ENCODE peak calls at places on chromosome 20, in four cellular contexts. One of them, this sample, is unnamed.
A peak's percentile ranks its signal among the peaks of the same experiment; 100 is the strongest.

GRCh38 chr20:51092238-51092822 is 69.4 kb upstream of the KCNG1 start:
- DNase-seq in epithelial cell of esophagus: no peak
- DNase-seq in OCI-LY7: no peak
- DNase-seq in CD4-positive, alpha-beta memory T cell: no peak
- DNase-seq in this sample: no peak

GRCh38 chr20:43744121-43744520 is 17.3 kb upstream of the GTSF1L start:
- DNase-seq in epithelial cell of esophagus: no peak
- DNase-seq in OCI-LY7: no peak
- DNase-seq in CD4-positive, alpha-beta memory T cell: no peak
- DNase-seq in this sample: no peak

GRCh38 chr20:6819599-6819998 is 52.1 kb downstream of the BMP2 start:
- DNase-seq in epithelial cell of esophagus: peak; percentile 49
- DNase-seq in OCI-LY7: no peak
- DNase-seq in CD4-positive, alpha-beta memory T cell: no peak
- DNase-seq in this sample: no peak

GRCh38 chr20:37990571-37991151 is 42.6 kb downstream of the TTI1 start:
- DNase-seq in epithelial cell of esophagus: peak; percentile 92
- DNase-seq in OCI-LY7: peak; percentile 37
- DNase-seq in CD4-positive, alpha-beta memory T cell: peak; percentile 45
- DNase-seq in this sample: no peak

GRCh38 chr20:63024573-63025392 is 18.0 kb upstream of the BHLHE23 start:
- DNase-seq in epithelial cell of esophagus: no peak
- DNase-seq in OCI-LY7: no peak
- DNase-seq in CD4-positive, alpha-beta memory T cell: no peak
- DNase-seq in this sample: no peak

GRCh38 chr20:17225891-17226409 is 890 bp upstream of the PCSK2 start:
- DNase-seq in epithelial cell of esophagus: no peak
- DNase-seq in OCI-LY7: no peak
- DNase-seq in CD4-positive, alpha-beta memory T cell: no peak
- DNase-seq in this sample: no peak

GRCh38 chr20:50681359-50682064 is 9.8 kb downstream of the RIPOR3 start:
- DNase-seq in epithelial cell of esophagus: no peak
- DNase-seq in OCI-LY7: no peak
- DNase-seq in CD4-positive, alpha-beta memory T cell: no peak
- DNase-seq in this sample: no peak

GRCh38 chr20:34074101-34074760 is 37.8 kb downstream of the EIF2S2 start:
- DNase-seq in epithelial cell of esophagus: peak; percentile 40
- DNase-seq in OCI-LY7: no peak
- DNase-seq in CD4-positive, alpha-beta memory T cell: no peak
- DNase-seq in this sample: no peak

GRCh38 chr20:41055679-41056078 is 27.1 kb downstream of the TOP1 start:
- DNase-seq in epithelial cell of esophagus: no peak
- DNase-seq in OCI-LY7: no peak
- DNase-seq in CD4-positive, alpha-beta memory T cell: no peak
- DNase-seq in this sample: no peak

GRCh38 chr20:41058007-41058673 is 29.5 kb downstream of the TOP1 start:
- DNase-seq in epithelial cell of esophagus: peak; percentile 72
- DNase-seq in OCI-LY7: no peak
- DNase-seq in CD4-positive, alpha-beta memory T cell: no peak
- DNase-seq in this sample: no peak

GRCh38 chr20:41052742-41053419 is 24.3 kb downstream of the TOP1 start:
- DNase-seq in epithelial cell of esophagus: peak; percentile 46
- DNase-seq in OCI-LY7: no peak
- DNase-seq in CD4-positive, alpha-beta memory T cell: no peak
- DNase-seq in this sample: no peak

GRCh38 chr20:41051426-41051825 is 22.8 kb downstream of the TOP1 start:
- DNase-seq in epithelial cell of esophagus: no peak
- DNase-seq in OCI-LY7: no peak
- DNase-seq in CD4-positive, alpha-beta memory T cell: no peak
- DNase-seq in this sample: no peak

DNA sequence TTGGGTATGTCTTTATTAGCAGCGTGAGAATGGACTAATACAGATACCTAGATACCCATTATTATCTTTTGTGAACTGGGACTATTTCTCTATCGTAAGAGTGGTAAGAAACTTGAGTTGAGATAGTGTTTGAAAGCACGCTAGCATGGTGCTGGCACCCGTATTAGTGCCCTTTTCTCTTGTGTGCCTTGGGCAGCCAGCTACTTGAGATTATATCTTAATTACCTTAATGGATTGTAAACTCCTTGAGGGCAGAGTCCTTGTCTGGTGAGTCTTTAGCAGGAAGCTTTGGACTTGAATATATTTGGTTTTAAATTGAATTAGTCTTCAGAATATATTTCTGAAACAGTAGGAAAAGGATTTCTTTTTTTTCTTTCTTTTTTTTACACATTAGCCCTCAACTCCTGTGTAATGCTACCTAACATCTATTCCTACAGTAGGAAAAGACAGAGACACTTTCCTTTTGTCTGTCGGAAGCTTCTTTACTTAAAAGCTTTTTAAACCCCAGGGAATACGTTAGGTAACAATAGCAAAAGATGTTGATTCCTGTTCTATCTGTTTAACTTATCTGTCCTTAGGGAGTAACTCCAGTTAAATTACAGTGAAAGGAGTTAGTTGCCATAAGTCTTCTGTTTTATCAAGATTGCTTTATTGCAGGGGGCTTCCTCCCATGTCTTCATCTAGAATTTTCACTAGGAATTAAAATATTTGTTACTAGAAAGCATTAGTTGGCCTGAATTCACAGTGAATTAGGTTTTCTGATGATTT is 26.0 kb downstream of the TOP1 start:
- DNase-seq in epithelial cell of esophagus: no peak
- DNase-seq in OCI-LY7: no peak
- DNase-seq in CD4-positive, alpha-beta memory T cell: no peak
- DNase-seq in this sample: no peak
- H3K4me3 ChIP-seq in epithelial cell of esophagus: no peak overlapping the region
- H3K4me3 ChIP-seq in OCI-LY7: no peak overlapping the region
- H3K4me3 ChIP-seq in CD4-positive, alpha-beta memory T cell: no peak overlapping the region
- H3K4me3 ChIP-seq in this sample: no peak overlapping the region

DNA sequence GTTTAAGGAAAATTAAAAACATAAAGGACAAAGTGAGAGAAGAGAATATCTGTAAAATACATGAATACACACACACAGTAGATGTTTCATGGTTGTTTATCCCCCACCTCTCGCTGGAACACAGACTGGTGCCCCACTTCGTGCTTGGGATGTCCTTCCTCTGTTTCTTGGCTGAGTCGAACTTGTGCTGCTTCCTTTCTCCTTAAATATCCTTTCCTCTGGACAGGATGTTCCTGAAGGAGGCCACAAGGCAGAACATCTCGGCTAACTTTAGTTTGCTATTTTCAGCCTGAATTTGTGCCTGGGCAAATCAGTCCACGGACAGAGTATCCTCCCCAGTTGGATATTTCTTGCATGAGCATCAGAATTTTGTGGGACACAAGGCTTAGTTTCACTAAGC is 54.7 kb upstream of the ZMYND8 start:
- DNase-seq in epithelial cell of esophagus: no peak
- DNase-seq in OCI-LY7: no peak
- DNase-seq in CD4-positive, alpha-beta memory T cell: no peak
- DNase-seq in this sample: no peak
- H3K4me3 ChIP-seq in epithelial cell of esophagus: no peak overlapping the region
- H3K4me3 ChIP-seq in OCI-LY7: peak overlapping the region; percentile 75
- H3K4me3 ChIP-seq in CD4-positive, alpha-beta memory T cell: no peak overlapping the region
- H3K4me3 ChIP-seq in this sample: no peak overlapping the region

GRCh38 chr20:9574182-9574581 is 59.8 kb downstream of the LAMP5 start:
- DNase-seq in epithelial cell of esophagus: no peak
- DNase-seq in OCI-LY7: no peak
- DNase-seq in CD4-positive, alpha-beta memory T cell: no peak
- DNase-seq in this sample: no peak
- H3K4me3 ChIP-seq in epithelial cell of esophagus: no peak overlapping the region
- H3K4me3 ChIP-seq in OCI-LY7: no peak overlapping the region
- H3K4me3 ChIP-seq in CD4-positive, alpha-beta memory T cell: no peak overlapping the region
- H3K4me3 ChIP-seq in this sample: no peak overlapping the region

DNA sequence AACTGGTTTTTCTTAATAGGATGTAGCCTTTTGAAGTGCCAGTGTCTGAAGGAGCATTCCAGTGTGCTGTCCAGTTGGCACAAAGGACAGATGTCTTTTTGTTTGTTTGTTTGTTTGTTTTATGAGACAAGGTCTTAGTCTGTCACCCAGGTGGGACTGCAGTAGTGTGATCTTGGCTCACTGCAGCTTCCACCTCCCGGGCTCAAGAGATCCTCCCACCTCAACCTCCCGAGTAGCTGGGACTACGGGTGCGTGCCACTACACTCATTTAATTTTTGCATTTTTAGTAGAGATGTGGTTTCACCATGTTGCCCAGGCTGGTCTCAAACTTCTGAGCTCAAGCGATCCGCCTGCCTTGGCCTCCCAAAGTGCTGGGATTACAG is 27.7 kb downstream of the CDS2 start:
- DNase-seq in epithelial cell of esophagus: no peak
- DNase-seq in OCI-LY7: no peak
- DNase-seq in CD4-positive, alpha-beta memory T cell: no peak
- DNase-seq in this sample: no peak
- H3K4me3 ChIP-seq in epithelial cell of esophagus: no peak overlapping the region
- H3K4me3 ChIP-seq in OCI-LY7: no peak overlapping the region
- H3K4me3 ChIP-seq in CD4-positive, alpha-beta memory T cell: no peak overlapping the region
- H3K4me3 ChIP-seq in this sample: no peak overlapping the region

GRCh38 chr20:40683894-40684268 is 5.2 kb downstream of the MAFB start:
- DNase-seq in epithelial cell of esophagus: no peak
- DNase-seq in OCI-LY7: no peak
- DNase-seq in CD4-positive, alpha-beta memory T cell: no peak
- DNase-seq in this sample: no peak
- H3K4me3 ChIP-seq in epithelial cell of esophagus: no peak overlapping the region
- H3K4me3 ChIP-seq in OCI-LY7: no peak overlapping the region
- H3K4me3 ChIP-seq in CD4-positive, alpha-beta memory T cell: no peak overlapping the region
- H3K4me3 ChIP-seq in this sample: no peak overlapping the region

GRCh38 chr20:1118004-1118335 is 432 bp upstream of the PSMF1 start:
- DNase-seq in epithelial cell of esophagus: no peak
- DNase-seq in OCI-LY7: no peak
- DNase-seq in CD4-positive, alpha-beta memory T cell: no peak
- DNase-seq in this sample: no peak

GRCh38 chr20:1121439-1121838 is 3.0 kb downstream of the PSMF1 start:
- DNase-seq in epithelial cell of esophagus: no peak
- DNase-seq in OCI-LY7: no peak
- DNase-seq in CD4-positive, alpha-beta memory T cell: no peak
- DNase-seq in this sample: no peak

GRCh38 chr20:1119128-1119505 is 715 bp downstream of the PSMF1 start:
- DNase-seq in epithelial cell of esophagus: peak; percentile 16
- DNase-seq in OCI-LY7: peak; percentile 19
- DNase-seq in CD4-positive, alpha-beta memory T cell: no peak
- DNase-seq in this sample: no peak

GRCh38 chr20:1118336-1119127 is at the start of gene PSMF1:
- DNase-seq in epithelial cell of esophagus: peak; percentile 94
- DNase-seq in OCI-LY7: peak; percentile 97
- DNase-seq in CD4-positive, alpha-beta memory T cell: peak; percentile 96
- DNase-seq in this sample: peak; percentile 93

DNA sequence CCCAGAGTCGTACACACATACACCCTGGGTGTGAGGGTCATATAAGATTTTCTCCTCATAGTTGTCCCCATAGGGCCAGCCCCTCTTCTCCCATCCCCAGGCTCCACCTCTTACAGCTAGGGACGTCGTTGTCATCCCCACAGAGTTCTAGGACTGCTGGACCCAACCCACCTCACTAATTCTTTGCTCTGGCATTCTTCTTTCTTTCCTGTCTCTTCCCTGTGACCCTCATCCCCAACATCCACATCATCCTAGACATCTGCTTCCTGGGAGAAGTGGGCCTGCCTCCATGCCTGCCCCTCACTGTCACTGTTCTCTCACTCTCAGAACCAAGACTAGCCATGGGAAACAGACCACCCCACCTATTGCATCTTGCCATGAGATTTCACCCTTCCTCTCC is 1.1 kb downstream of the PSMF1 start:
- DNase-seq in epithelial cell of esophagus: no peak
- DNase-seq in OCI-LY7: no peak
- DNase-seq in CD4-positive, alpha-beta memory T cell: no peak
- DNase-seq in this sample: no peak
- H3K4me3 ChIP-seq in epithelial cell of esophagus: peak overlapping the region; percentile 91
- H3K4me3 ChIP-seq in OCI-LY7: peak overlapping the region; percentile 96
- H3K4me3 ChIP-seq in CD4-positive, alpha-beta memory T cell: peak overlapping the region; percentile 85
- H3K4me3 ChIP-seq in this sample: peak overlapping the region; percentile 99